ENCODE peak calls at places on chromosomes 2 and 18, in eight cellular contexts. G is type B pancreatic cell, N is fibroblast of the aortic adventitia, K is spleen, E is D341Med, A is NCI-H748 treated with DMSO at 0.1 percent for 48 hours, P is kidney epithelial cell, X is HFF-Myc. F is an unnamed sample.

GRCh38 chr2:36433311-36434217 is 78.0 kb downstream of the CRIM1 start:
- DNase-seq in G (no peak), K (no peak), P (no peak), A (peak; percentile 18), E (no peak), N (peak; percentile 91), X (no peak), F (peak; percentile 23)

GRCh38 chr2:177603734-177604133 is 211.2 kb downstream of the AGPS start:
- DNase-seq in G (no peak), P (no peak), A (no peak), X (no peak), K (no peak), E (no peak), N (no peak), F (no peak)

GRCh38 chr18:63936156-63936931 is 12.8 kb upstream of the HMSD start:
- DNase-seq in N (peak; percentile 70), X (peak; percentile 48), A (peak; percentile 15), P (peak; percentile 21), K (peak; percentile 96), G (peak; percentile 78), E (peak; percentile 87), F (peak; percentile 63)

GRCh38 chr2:240644171-240644651 is 18.9 kb downstream of the GPR35 start:
- DNase-seq in P (no peak), E (peak; percentile 45), G (no peak), K (no peak), N (no peak), X (no peak), A (no peak), F (peak; percentile 68)

GRCh38 chr2:236086971-236087465 is 81.2 kb downstream of the GBX2 start:
- DNase-seq in E (no peak), G (no peak), N (no peak), X (no peak), A (peak; percentile 45), P (no peak), K (peak; percentile 45), F (no peak)

GRCh38 chr2:102103992-102104871 is 38.3 kb upstream of the IL1R1 start:
- DNase-seq in P (no peak), K (peak; percentile 72), N (peak; percentile 99), E (no peak), X (peak; percentile 94), G (no peak), A (no peak), F (no peak)

GRCh38 chr2:30417253-30417652 is 29.8 kb upstream of the LCLAT1 start:
- DNase-seq in X (no peak), G (no peak), A (no peak), P (no peak), K (no peak), E (no peak), N (peak; percentile 52), F (no peak)

GRCh38 chr2:59900728-59901452 is 652.6 kb downstream of the BCL11A start:
- DNase-seq in G (no peak), E (no peak), K (no peak), A (peak; percentile 9), P (no peak), X (no peak), N (no peak), F (no peak)

GRCh38 chr2:159030674-159031380 is 62.4 kb downstream of the TANC1 start:
- DNase-seq in G (no peak), X (no peak), N (peak; percentile 93), P (peak; percentile 43), A (no peak), E (no peak), K (no peak), F (peak; percentile 33)

GRCh38 chr2:58651930-58652329 is 410.8 kb upstream of the FANCL start:
- DNase-seq in P (no peak), E (no peak), N (no peak), K (no peak), G (no peak), A (no peak), X (no peak), F (no peak)

GRCh38 chr2:239781461-239781860 is 243.7 kb downstream of the NDUFA10 start:
- DNase-seq in A (no peak), K (peak; percentile 39), E (no peak), N (no peak), X (no peak), G (no peak), P (no peak), F (no peak)

GRCh38 chr18:24112874-24113615 is 25.8 kb upstream of the CABYR start:
- DNase-seq in P (peak; percentile 55), X (no peak), E (no peak), K (no peak), A (no peak), N (no peak), G (no peak), F (no peak)

GRCh38 chr2:164523026-164523425 is 98.3 kb downstream of the GRB14 start:
- DNase-seq in K (no peak), G (no peak), P (peak; percentile 79), N (peak; percentile 18), X (no peak), A (no peak), E (no peak), F (no peak)

GRCh38 chr2:42618972-42619371 is 50.5 kb downstream of the MTA3 start:
- DNase-seq in G (no peak), K (no peak), P (peak; percentile 10), X (no peak), E (no peak), A (no peak), N (peak; percentile 88), F (no peak)

GRCh38 chr2:20241973-20242726 is 17.2 kb upstream of the SDC1 start:
- DNase-seq in K (no peak), G (no peak), A (no peak), E (peak; percentile 71), N (no peak), X (no peak), P (no peak), F (no peak)

GRCh38 chr18:11719621-11720020 is 30.6 kb downstream of the GNAL start:
- DNase-seq in E (no peak), X (no peak), K (no peak), A (no peak), G (no peak), P (no peak), N (no peak), F (no peak)

GRCh38 chr2:179751184-179751809 is 110.1 kb downstream of the ZNF385B start:
- DNase-seq in X (no peak), E (peak; percentile 41), G (no peak), K (no peak), N (peak; percentile 64), A (peak; percentile 59), P (no peak), F (no peak)

GRCh38 chr2:23414876-23415275 is 29.9 kb downstream of the KLHL29 start:
- DNase-seq in A (no peak), N (no peak), G (peak; percentile 47), X (no peak), E (no peak), K (peak; percentile 38), P (no peak), F (peak; percentile 53)

GRCh38 chr2:36376319-36376765 is 20.8 kb downstream of the CRIM1 start:
- DNase-seq in N (no peak), X (no peak), P (no peak), K (no peak), A (no peak), G (no peak), E (no peak), F (peak; percentile 24)

GRCh38 chr18:45019469-45019868 is 338.8 kb downstream of the SETBP1 start:
- DNase-seq in N (no peak), P (no peak), K (no peak), A (no peak), E (no peak), G (no peak), X (no peak), F (no peak)

GRCh38 chr18:1663879-1664705 is 759.4 kb downstream of the ADCYAP1 start:
- DNase-seq in E (peak; percentile 74), P (no peak), K (peak; percentile 84), A (no peak), G (no peak), N (peak; percentile 49), X (no peak), F (peak; percentile 67)

GRCh38 chr18:48422947-48423378 is 13.8 kb upstream of the ZBTB7C start:
- DNase-seq in X (no peak), K (no peak), N (no peak), A (no peak), P (no peak), E (no peak), G (no peak), F (no peak)

GRCh38 chr18:75076286-75076685 is 132.7 kb downstream of the PTGR3 start:
- DNase-seq in K (no peak), A (no peak), E (peak; percentile 24), P (no peak), X (no peak), N (no peak), G (peak; percentile 40), F (no peak)

GRCh38 chr2:95316466-95317122 is 19.4 kb downstream of the KCNIP3 start:
- DNase-seq in E (no peak), X (no peak), N (peak; percentile 81), K (peak; percentile 51), G (no peak), A (no peak), P (no peak), F (no peak)

GRCh38 chr2:2294183-2294675 is 36.8 kb downstream of the MYT1L start:
- DNase-seq in X (no peak), E (no peak), P (no peak), N (no peak), G (no peak), K (no peak), A (no peak), F (no peak)

GRCh38 chr18:46623541-46623940 is 33.5 kb downstream of the LOXHD1 start:
- DNase-seq in E (no peak), N (no peak), K (peak; percentile 88), X (no peak), G (peak; percentile 67), P (no peak), A (no peak), F (peak; percentile 14)

GRCh38 chr18:7872569-7872968 is 305.5 kb downstream of the PTPRM start:
- DNase-seq in E (no peak), A (peak; percentile 42), N (peak; percentile 67), G (no peak), P (no peak), X (peak; percentile 67), K (no peak), F (no peak)

GRCh38 chr2:241686322-241686648 is 330 bp downstream of the DTYMK start:
- DNase-seq in N (no peak), X (no peak), E (no peak), G (no peak), P (no peak), K (no peak), A (no peak), F (no peak)

GRCh38 chr2:216850665-216851327 is 9.1 kb downstream of the TNP1 start:
- DNase-seq in P (no peak), N (no peak), K (no peak), E (no peak), G (no peak), A (no peak), X (no peak), F (no peak)

GRCh38 chr18:4578449-4578848 is 123.3 kb upstream of the DLGAP1 start:
- DNase-seq in G (no peak), A (no peak), K (peak; percentile 52), E (no peak), N (no peak), P (no peak), X (no peak), F (no peak)

GRCh38 chr2:95165030-95165370 is 609 bp upstream of the ZNF2 start:
- DNase-seq in K (no peak), A (no peak), N (no peak), G (no peak), X (no peak), E (no peak), P (no peak), F (no peak)

GRCh38 chr18:13379930-13380665 is 161.5 kb downstream of the LDLRAD4 start:
- DNase-seq in A (no peak), P (no peak), K (no peak), G (no peak), E (no peak), X (no peak), N (no peak), F (no peak)

GRCh38 chr2:84846041-84846663 is 34.7 kb downstream of the TRABD2A start:
- DNase-seq in A (no peak), E (no peak), X (no peak), N (peak; percentile 48), G (no peak), K (no peak), P (no peak), F (no peak)

GRCh38 chr18:45590546-45590945 is 24.7 kb upstream of the SLC14A2 start:
- DNase-seq in X (no peak), G (no peak), P (no peak), A (no peak), K (no peak), N (no peak), E (no peak), F (no peak)

F was measured in BE2C.